ENCODE peak calls at places on chromosomes 5 and 9, in four cellular contexts. P is CD4-positive, alpha-beta memory T cell; Q is body of pancreas; O is PC-9. V is an unnamed sample.

GRCh38 chr5:88665750-88666215 is 217.2 kb downstream of the MEF2C start:
- DNase-seq in P (no peak), Q (no peak), O (no peak), V (no peak)

GRCh38 chr5:121735618-121736017 is 116.1 kb upstream of the FTMT start:
- DNase-seq in P (no peak), Q (no peak), O (no peak), V (no peak)

GRCh38 chr5:54912021-54912420 is 73.4 kb downstream of the ESM1 start:
- DNase-seq in P (no peak), Q (no peak), O (no peak), V (no peak)

GRCh38 chr9:382383-382782 is 167.7 kb downstream of the DOCK8 start:
- DNase-seq in P (no peak), Q (no peak), O (no peak), V (no peak)

GRCh38 chr5:122169350-122170103 is 40.2 kb downstream of the ZNF474 start:
- DNase-seq in P (no peak), Q (no peak), O (no peak), V (no peak)

GRCh38 chr5:133754575-133755169 is 142.3 kb upstream of the FSTL4 start:
- DNase-seq in P (no peak), Q (peak; percentile 50), O (no peak), V (peak; percentile 38)

GRCh38 chr9:111016046-111017026 is 21.9 kb downstream of the LPAR1 start:
- DNase-seq in P (no peak), Q (no peak), O (peak; percentile 51), V (no peak)

GRCh38 chr5:139912804-139913203 is 117.2 kb downstream of the PSD2 start:
- DNase-seq in P (no peak), Q (peak; percentile 79), O (no peak), V (no peak)

GRCh38 chr9:123011878-123012528 is 21.5 kb upstream of the GPR21 start:
- DNase-seq in P (no peak), Q (no peak), O (no peak), V (no peak)

GRCh38 chr5:109479260-109479860 is 69.6 kb upstream of the PJA2 start:
- DNase-seq in P (peak; percentile 16), Q (no peak), O (no peak), V (no peak)

GRCh38 chr5:97125125-97125683 is 17.2 kb downstream of the LIX1 start:
- DNase-seq in P (no peak), Q (no peak), O (no peak), V (no peak)

GRCh38 chr9:135587658-135588057 is 26.1 kb downstream of the PAEP start:
- DNase-seq in P (no peak), Q (no peak), O (no peak), V (no peak)

GRCh38 chr9:121984726-121985402 is 108.2 kb downstream of the TTLL11 start:
- DNase-seq in P (no peak), Q (no peak), O (no peak), V (no peak)

GRCh38 chr5:154776167-154776566 is 21.0 kb downstream of the LARP1 start:
- DNase-seq in P (no peak), Q (no peak), O (no peak), V (no peak)

GRCh38 chr5:167352801-167353200 is 938.6 kb upstream of the WWC1 start:
- DNase-seq in P (no peak), Q (no peak), O (no peak), V (no peak)

GRCh38 chr5:153711755-153712154 is 221.3 kb downstream of the GRIA1 start:
- DNase-seq in P (no peak), Q (no peak), O (no peak), V (no peak)

GRCh38 chr5:57503433-57503832 is 20.8 kb upstream of the ACTBL2 start:
- DNase-seq in P (no peak), Q (no peak), O (peak; percentile 42), V (no peak)

GRCh38 chr9:21317956-21318923 is 13.1 kb upstream of the IFNA5 start:
- DNase-seq in P (peak; percentile 33), Q (peak; percentile 41), O (no peak), V (peak; percentile 34)

GRCh38 chr5:63524281-63524680 is 438.0 kb downstream of the HTR1A start:
- DNase-seq in P (no peak), Q (no peak), O (no peak), V (no peak)

GRCh38 chr5:72465601-72466563 is 41.3 kb downstream of the ZNF366 start:
- DNase-seq in P (no peak), Q (no peak), O (no peak), V (no peak)

GRCh38 chr9:107213561-107214028 is 69.5 kb upstream of the RAD23B start:
- DNase-seq in P (peak; percentile 2), Q (no peak), O (peak; percentile 72), V (no peak)

GRCh38 chr5:180161420-180162303 is 47.3 kb downstream of the RASGEF1C start:
- DNase-seq in P (no peak), Q (no peak), O (no peak), V (no peak)

GRCh38 chr5:74250304-74251102 is 390.0 kb downstream of the ENC1 start:
- DNase-seq in P (no peak), Q (no peak), O (no peak), V (no peak)

GRCh38 chr5:20694121-20694520 is 706.1 kb upstream of the CDH18 start:
- DNase-seq in P (no peak), Q (no peak), O (no peak), V (no peak)

GRCh38 chr5:63145167-63145566 is 566.5 kb downstream of the LRRC70 start:
- DNase-seq in P (no peak), Q (no peak), O (no peak), V (no peak)

GRCh38 chr5:81825237-81825636 is 74.3 kb upstream of the SSBP2 start:
- DNase-seq in P (no peak), Q (peak; percentile 56), O (peak; percentile 80), V (no peak)

GRCh38 chr5:176812269-176813259 is 2.2 kb downstream of the UNC5A start:
- DNase-seq in P (no peak), Q (no peak), O (no peak), V (no peak)

GRCh38 chr5:155616779-155617392 is 603.3 kb downstream of the KIF4B start:
- DNase-seq in P (peak; percentile 23), Q (peak; percentile 16), O (no peak), V (no peak)

GRCh38 chr9:5185220-5185840 is at the start of gene INSL6:
- DNase-seq in P (no peak), Q (no peak), O (no peak), V (no peak)

GRCh38 chr5:59222687-59223511 is 640.0 kb downstream of the RAB3C start:
- DNase-seq in P (no peak), Q (no peak), O (no peak), V (no peak)

GRCh38 chr5:154133591-154133990 is 56.9 kb upstream of the GALNT10 start:
- DNase-seq in P (no peak), Q (no peak), O (no peak), V (no peak)

GRCh38 chr5:142743677-142744441 is 26.3 kb upstream of the ARHGAP26 start:
- DNase-seq in P (no peak), Q (no peak), O (no peak), V (no peak)

GRCh38 chr9:72428329-72428728 is 63.3 kb upstream of the ZFAND5 start:
- DNase-seq in P (no peak), Q (no peak), O (no peak), V (no peak)

GRCh38 chr5:90356612-90357011 is 52.9 kb downstream of the CETN3 start:
- DNase-seq in P (no peak), Q (no peak), O (no peak), V (no peak)

GRCh38 chr5:180072556-180072955 is 997 bp upstream of the RNF130 start:
- DNase-seq in P (no peak), Q (peak; percentile 17), O (no peak), V (no peak)

GRCh38 chr5:8693341-8693844 is 824.4 kb downstream of the MTRR start:
- DNase-seq in P (no peak), Q (no peak), O (no peak), V (no peak)

GRCh38 chr9:38183994-38184568 is 115.1 kb upstream of the SHB start:
- DNase-seq in P (no peak), Q (no peak), O (no peak), V (no peak)

GRCh38 chr5:132461671-132462070 is 28.9 kb downstream of the IRF1 start:
- DNase-seq in P (no peak), Q (no peak), O (no peak), V (no peak)
- H3K4me1 ChIP-seq in P (peaks cover 100% of the 10 kb centered on the region), Q (peaks cover 25% of the 10 kb centered on the region), O (peaks cover 44% of the 10 kb centered on the region), V (peaks cover 85% of the 10 kb centered on the region)

GRCh38 chr9:125460346-125460745 is 198.7 kb downstream of the GAPVD1 start:
- DNase-seq in P (no peak), Q (no peak), O (no peak), V (no peak)
- H3K27ac ChIP-seq in P (no peak overlapping the region), Q (no peak overlapping the region), O (no peak overlapping the region), V (no peak overlapping the region)

DNA sequence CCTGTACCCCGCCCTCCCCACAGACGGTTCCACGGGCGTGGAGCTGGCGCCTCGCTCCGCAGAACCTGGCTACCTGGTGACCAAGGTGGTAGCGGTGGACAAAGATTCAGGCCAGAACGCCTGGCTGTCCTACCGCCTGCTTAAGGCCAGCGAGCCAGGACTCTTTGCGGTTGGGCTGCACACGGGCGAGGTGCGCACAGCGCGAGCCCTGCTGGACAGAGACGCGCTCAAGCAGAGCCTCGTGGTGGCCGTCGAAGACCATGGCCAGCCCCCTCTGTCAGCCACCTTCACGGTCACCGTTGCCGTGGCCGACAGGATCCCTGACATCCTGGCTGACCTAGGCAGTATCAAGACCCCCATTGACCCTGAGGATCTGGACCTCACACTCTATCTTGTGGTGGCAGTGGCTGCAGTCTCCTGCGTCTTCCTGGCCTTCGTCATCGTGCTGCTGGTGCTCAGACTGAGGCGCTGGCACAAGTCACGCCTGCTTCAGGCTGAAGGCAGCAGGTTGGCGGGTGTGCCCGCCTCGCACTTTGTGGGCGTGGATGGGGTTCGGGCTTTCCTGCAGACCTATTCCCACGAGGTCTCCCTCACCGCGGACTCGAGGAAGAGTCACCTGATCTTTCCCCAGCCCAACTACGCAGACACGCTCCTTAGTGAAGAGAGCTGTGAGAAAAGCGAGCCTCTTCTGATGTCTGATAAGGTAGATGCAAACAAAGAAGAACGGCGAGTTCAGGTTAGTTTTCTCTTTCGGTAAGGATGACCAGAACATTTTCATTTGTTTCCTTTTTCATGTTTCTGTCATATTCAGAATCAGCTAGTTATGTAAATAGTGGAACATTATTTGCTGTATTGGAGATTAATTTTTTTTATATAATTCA is 2.3 kb downstream of the PCDHGA5 start:
- DNase-seq in P (no peak), Q (no peak), O (no peak), V (no peak)
- H3K9me3 ChIP-seq in P (no peaks in the 10 kb centered on the region), Q (peaks cover 17% of the 10 kb centered on the region), O (peaks cover 5% of the 10 kb centered on the region), V (peaks cover 48% of the 10 kb centered on the region)

DNA sequence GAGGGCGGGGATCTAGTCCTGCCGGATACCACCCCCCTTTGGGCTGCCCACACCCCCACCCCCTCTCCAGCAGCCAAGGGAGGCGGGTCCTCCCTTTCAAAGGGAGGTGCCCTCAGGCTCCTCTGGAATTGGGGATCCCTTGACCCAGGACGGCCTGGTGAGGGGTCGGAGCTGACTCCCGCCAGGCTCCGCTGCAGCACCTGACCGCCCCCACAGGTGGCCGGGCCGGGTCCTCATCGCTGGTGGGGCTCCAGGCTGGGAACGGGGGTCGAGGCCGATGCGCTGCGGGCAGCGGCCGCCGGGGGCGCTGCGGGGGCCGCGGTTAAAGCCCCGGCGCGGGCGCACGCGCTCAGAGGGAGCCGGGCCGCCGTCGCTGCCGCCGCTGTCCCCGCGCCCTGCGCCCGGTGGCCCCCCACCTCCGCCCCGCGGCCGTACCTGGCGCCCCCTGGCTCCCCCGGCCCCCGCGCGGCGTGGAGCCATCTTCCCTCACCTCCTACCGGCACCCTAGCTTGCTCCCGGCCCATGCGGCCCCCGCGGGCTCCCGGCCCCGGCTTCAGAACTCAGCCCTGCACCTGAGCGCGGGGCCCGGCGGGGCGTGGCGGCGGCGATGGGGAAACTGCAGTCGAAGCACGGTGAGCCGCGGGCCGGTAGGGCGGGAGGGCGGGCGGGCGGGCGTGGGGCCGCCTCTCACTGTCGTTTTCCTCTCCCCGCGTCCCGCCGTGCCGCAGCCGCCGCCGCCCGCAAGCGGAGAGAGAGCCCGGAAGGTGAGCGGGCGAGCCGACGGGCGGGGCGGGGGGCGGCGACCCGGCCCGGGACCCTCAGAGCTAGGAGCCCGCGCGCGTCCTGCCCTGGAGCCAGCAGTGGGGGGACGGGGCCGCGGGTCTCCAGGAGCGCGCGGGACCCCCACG is at the start of gene NKD2:
- DNase-seq in P (peak; percentile 48), Q (peak; percentile 31), O (no peak), V (no peak)
- H3K4me1 ChIP-seq in P (peaks cover 21% of the 10 kb centered on the region), Q (peaks cover 44% of the 10 kb centered on the region), O (no peaks in the 10 kb centered on the region), V (peaks cover 26% of the 10 kb centered on the region)